ENCODE peak calls at places on chromosomes 11 and 22, in four cellular contexts. B, V, Q and G are unnamed samples.

GRCh38 chr22:33076368-33076767 is 18.2 kb upstream of the SYN3 start:
- DNase-seq in B (peak; percentile 7), V (no peak), Q (peak; percentile 46), G (peak; percentile 5)

GRCh38 chr22:17213976-17214375 is 5.3 kb downstream of the ADA2 start:
- DNase-seq in B (peak; percentile 3), V (no peak), Q (no peak), G (no peak)

GRCh38 chr11:61026121-61027031 is 54.9 kb downstream of the CD6 start:
- DNase-seq in B (no peak), V (no peak), Q (no peak), G (no peak)

GRCh38 chr11:128342511-128343133 is 244.7 kb downstream of the ETS1 start:
- DNase-seq in B (peak; percentile 86), V (no peak), Q (no peak), G (peak; percentile 72)

GRCh38 chr11:1749020-1749758 is 1.2 kb downstream of the IFITM10 start:
- DNase-seq in B (no peak), V (no peak), Q (no peak), G (peak; percentile 37)

GRCh38 chr22:28736296-28737155 is 5.1 kb downstream of the CHEK2 start:
- DNase-seq in B (no peak), V (no peak), Q (no peak), G (no peak)

GRCh38 chr11:16148301-16148787 is 208.0 kb downstream of the SOX6 start:
- DNase-seq in B (no peak), V (no peak), Q (no peak), G (no peak)

GRCh38 chr11:79794057-79794456 is 353.2 kb upstream of the TENM4 start:
- DNase-seq in B (no peak), V (no peak), Q (no peak), G (no peak)

GRCh38 chr11:120608760-120609211 is 97.2 kb downstream of the GRIK4 start:
- DNase-seq in B (no peak), V (no peak), Q (no peak), G (no peak)

GRCh38 chr11:119340335-119341221 is at the start of gene C1QTNF5:
- DNase-seq in B (peak; percentile 57), V (no peak), Q (no peak), G (peak; percentile 74)

GRCh38 chr22:48306284-48306683 is 1521.4 kb downstream of the BRD1 start:
- DNase-seq in B (no peak), V (no peak), Q (no peak), G (no peak)

GRCh38 chr11:46216040-46216764 is 61.3 kb upstream of the CREB3L1 start:
- DNase-seq in B (peak; percentile 33), V (no peak), Q (no peak), G (peak; percentile 4)

GRCh38 chr11:62923634-62924411 is 2.7 kb upstream of the CHRM1 start:
- DNase-seq in B (no peak), V (no peak), Q (no peak), G (no peak)

GRCh38 chr22:32862936-32863661 is 61.6 kb downstream of the TIMP3 start:
- DNase-seq in B (no peak), V (no peak), Q (no peak), G (peak; percentile 36)

GRCh38 chr22:48941903-48942625 is 885.6 kb downstream of the BRD1 start:
- DNase-seq in B (no peak), V (no peak), Q (no peak), G (no peak)

DNA sequence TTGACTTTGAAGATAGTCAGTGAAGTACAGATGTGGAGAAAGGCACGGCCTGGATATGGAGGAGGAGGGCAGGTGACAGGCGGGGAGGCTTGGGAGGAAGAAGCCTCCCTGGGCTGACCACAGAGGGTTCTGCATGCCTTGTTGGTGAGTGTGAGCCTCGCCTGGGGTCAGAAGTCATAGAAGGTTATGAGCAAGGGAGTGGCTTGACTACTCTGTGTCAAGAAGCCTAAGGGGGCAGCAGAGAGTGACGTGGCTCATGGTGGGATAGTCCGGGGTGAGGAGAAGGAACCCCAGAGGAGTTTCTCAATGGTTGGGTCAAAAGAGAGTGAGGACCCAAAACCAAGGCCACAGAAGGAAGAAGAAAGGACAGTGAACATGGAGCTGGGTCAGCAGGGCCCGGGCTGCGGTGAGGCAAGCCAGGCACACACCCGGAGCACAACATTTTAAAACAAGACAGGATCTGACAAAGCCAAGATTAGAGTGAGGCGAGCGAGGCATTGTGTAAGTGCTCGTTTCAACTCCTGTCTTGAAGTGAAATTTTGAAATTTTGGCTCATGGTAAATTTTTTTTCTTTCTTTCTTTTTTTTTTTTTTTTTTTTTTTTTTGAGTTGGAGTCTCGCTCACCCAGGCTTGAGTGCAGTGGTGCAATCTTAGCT is 31.9 kb downstream of the PDGFB start:
- DNase-seq in B (no peak), V (no peak), Q (no peak), G (peak; percentile 68)
- H4K8ac ChIP-seq in B (peak overlapping the region; percentile 46), V (no peak overlapping the region), Q (no peak overlapping the region), G (peak overlapping the region; percentile 61)

GRCh38 chr11:2846056-2846455 is 39.5 kb downstream of the CDKN1C start:
- DNase-seq in B (peak; percentile 48), V (no peak), Q (no peak), G (peak; percentile 78)
- H4K8ac ChIP-seq in B (no peak overlapping the region), V (peak overlapping the region; percentile 59), Q (peak overlapping the region; percentile 68), G (peak overlapping the region; percentile 3)

GRCh38 chr22:19816372-19817119 is 38.1 kb downstream of the GNB1L start:
- DNase-seq in B (no peak), V (no peak), Q (no peak), G (no peak)
- H4K8ac ChIP-seq in B (no peak overlapping the region), V (no peak overlapping the region), Q (no peak overlapping the region), G (no peak overlapping the region)

DNA sequence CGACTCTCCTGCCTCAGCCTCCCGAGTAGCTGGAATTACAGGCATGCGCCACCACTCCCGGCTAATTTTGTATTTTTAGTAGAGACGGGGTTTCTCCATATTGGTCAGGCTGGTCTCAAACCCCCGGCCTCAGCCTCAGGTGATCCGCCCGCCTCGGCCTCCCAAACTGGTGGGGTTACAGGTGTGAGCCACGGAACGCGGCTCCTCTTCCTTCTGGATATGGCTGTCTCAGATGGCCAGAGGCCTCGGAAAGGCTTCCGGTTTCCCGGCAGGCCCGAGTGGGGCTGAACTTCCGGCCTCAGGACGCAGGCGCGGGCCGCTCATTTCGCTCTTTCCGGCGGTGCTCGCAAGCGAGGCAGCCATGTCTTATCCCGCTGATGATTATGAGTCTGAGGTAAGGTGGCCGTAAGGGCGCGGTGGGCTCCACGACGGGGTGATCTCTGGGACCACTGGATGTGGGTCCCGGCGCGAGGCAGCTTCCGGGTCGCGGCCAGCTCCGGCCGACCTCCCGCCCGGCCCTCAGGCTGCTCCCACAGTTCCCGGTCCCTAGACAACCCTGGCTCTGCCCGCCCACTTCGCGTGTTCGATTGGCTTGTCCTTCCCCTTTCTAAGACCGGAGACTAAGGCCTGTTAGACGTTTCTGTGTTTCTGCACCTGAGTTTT is at the start of gene EIF3L:
- DNase-seq in B (peak; percentile 84), V (peak; percentile 68), Q (peak; percentile 76), G (peak; percentile 92)
- H4K8ac ChIP-seq in B (peak within 1 kb of the TSS; percentile 95), V (peak within 1 kb of the TSS; percentile 96), Q (no peak within 1 kb of the TSS), G (peak within 1 kb of the TSS; percentile 91)

GRCh38 chr22:50305393-50305657 is 2.1 kb downstream of the PLXNB2 start:
- DNase-seq in B (no peak), V (no peak), Q (no peak), G (no peak)

GRCh38 chr22:50302564-50302963 is 4.9 kb downstream of the PLXNB2 start:
- DNase-seq in B (no peak), V (no peak), Q (no peak), G (no peak)

GRCh38 chr22:50304528-50305392 is 2.7 kb downstream of the PLXNB2 start:
- DNase-seq in B (no peak), V (no peak), Q (no peak), G (no peak)

GRCh38 chr22:50303515-50303847 is 4.0 kb downstream of the PLXNB2 start:
- DNase-seq in B (no peak), V (no peak), Q (no peak), G (no peak)

DNA sequence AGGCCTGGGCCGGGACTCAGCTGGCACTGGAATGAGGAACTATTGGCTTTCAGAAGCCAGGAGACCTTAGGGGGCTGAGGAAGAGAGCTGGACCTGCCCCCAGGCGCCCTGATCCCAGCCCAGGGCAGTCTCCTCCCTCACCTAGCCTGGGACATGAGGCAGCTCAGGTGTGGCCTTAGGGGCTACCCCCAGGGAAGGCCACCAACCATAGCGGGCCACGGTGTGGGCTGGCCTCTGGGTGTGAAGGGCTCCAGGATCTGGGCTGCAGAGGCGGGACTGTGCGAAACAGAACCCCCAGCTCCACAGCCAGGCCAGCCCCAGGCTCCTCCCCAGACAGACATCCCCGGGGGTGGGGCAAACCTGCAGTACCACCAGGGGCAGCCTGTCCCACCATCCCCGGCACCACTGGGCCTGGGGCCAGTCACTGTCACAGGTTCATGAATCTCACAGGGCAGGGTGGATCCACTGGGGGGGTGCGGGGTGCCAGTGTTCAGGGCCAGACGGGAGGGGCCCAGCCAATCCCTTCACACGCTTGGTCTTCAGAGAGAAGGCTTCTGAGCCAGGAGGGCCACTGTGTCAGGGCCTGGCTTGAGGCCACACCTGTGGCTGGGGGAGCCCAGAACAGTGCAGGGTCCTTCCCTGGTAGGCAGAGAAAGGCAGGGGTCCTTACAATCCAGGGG is 3.5 kb downstream of the PLXNB2 start:
- DNase-seq in B (no peak), V (no peak), Q (no peak), G (no peak)
- H4K8ac ChIP-seq in B (peak overlapping the region; percentile 67), V (no peak overlapping the region), Q (no peak overlapping the region), G (peak overlapping the region; percentile 88)

GRCh38 chr22:37887610-37888378 is 18.3 kb upstream of the MICALL1 start:
- DNase-seq in B (peak; percentile 65), V (no peak), Q (no peak), G (peak; percentile 74)
- H4K8ac ChIP-seq in B (peak overlapping the region; percentile 72), V (no peak overlapping the region), Q (no peak overlapping the region), G (no peak overlapping the region)

GRCh38 chr11:18322818-18323570 is 627 bp downstream of the GTF2H1 start:
- DNase-seq in B (no peak), V (no peak), Q (no peak), G (no peak)
- H4K8ac ChIP-seq in B (peak overlapping the region; percentile 87), V (peak overlapping the region; percentile 76), Q (no peak overlapping the region), G (peak overlapping the region; percentile 60)